ENCODE peak calls at places on chromosome 4, in ten cellular contexts. X is activated T-helper 1 cell treated with anti-CD3 and anti-CD28 coated beads, Interleukin-2, amount 50 U/mL, for 16 hours; F is pulmonary artery endothelial cell; D is heart right ventricle; S is T-helper 17 cell; I is effector memory CD4-positive, alpha-beta T cell; J is GM23248; T is IMR-90; N is GM12865; H is activated naive CD8-positive, alpha-beta T cell treated with anti-CD3 and anti-CD28 coated beads, Interleukin-2, amount 50 U/mL, for 24 hours. M is an unnamed sample.

GRCh38 chr4:38678078-38678477 is 14.1 kb downstream of the KLF3 start:
- DNase-seq in X (no peak), F (peak; percentile 40), D (no peak), S (no peak), I (no peak), J (peak; percentile 97), T (peak; percentile 100), N (no peak), H (no peak), M (no peak)

GRCh38 chr4:55177461-55177860 is 52.1 kb upstream of the KDR start:
- DNase-seq in X (no peak), F (no peak), D (no peak), S (no peak), I (no peak), J (no peak), T (no peak), N (no peak), H (no peak), M (no peak)

GRCh38 chr4:8391972-8392371 is 48.6 kb downstream of the ACOX3 start:
- DNase-seq in X (no peak), F (peak; percentile 78), D (peak; percentile 43), S (no peak), I (no peak), J (peak; percentile 87), T (peak; percentile 89), N (peak; percentile 84), H (no peak), M (peak; percentile 60)

GRCh38 chr4:77025643-77026321 is 50.0 kb downstream of the CCNI start:
- DNase-seq in X (no peak), F (no peak), D (no peak), S (no peak), I (no peak), J (peak; percentile 83), T (peak; percentile 50), N (peak; percentile 49), H (no peak), M (no peak)

GRCh38 chr4:186699298-186699697 is 24.4 kb downstream of the FAT1 start:
- DNase-seq in X (no peak), F (no peak), D (no peak), S (no peak), I (no peak), J (peak; percentile 24), T (peak; percentile 22), N (no peak), H (no peak), M (no peak)

GRCh38 chr4:71867598-71867997 is 83.7 kb upstream of the GC start:
- DNase-seq in X (no peak), F (no peak), D (no peak), S (no peak), I (no peak), J (no peak), T (peak; percentile 0), N (no peak), H (no peak), M (no peak)

GRCh38 chr4:76305033-76305687 is 1.4 kb upstream of the STBD1 start:
- DNase-seq in X (no peak), F (no peak), D (no peak), S (no peak), I (no peak), J (no peak), T (no peak), N (peak; percentile 15), H (peak; percentile 11), M (no peak)

GRCh38 chr4:24642941-24643628 is 58.7 kb upstream of the DHX15 start:
- DNase-seq in X (no peak), F (no peak), D (no peak), S (no peak), I (no peak), J (peak; percentile 56), T (peak; percentile 85), N (no peak), H (no peak), M (no peak)

GRCh38 chr4:127311371-127311770 is 321.4 kb upstream of the INTU start:
- DNase-seq in X (no peak), F (no peak), D (no peak), S (no peak), I (no peak), J (no peak), T (no peak), N (no peak), H (no peak), M (no peak)

GRCh38 chr4:34939073-34939472 is 1305.2 kb downstream of the ARAP2 start:
- DNase-seq in X (no peak), F (no peak), D (no peak), S (no peak), I (no peak), J (no peak), T (no peak), N (no peak), H (no peak), M (no peak)

GRCh38 chr4:41878170-41878941 is 56.9 kb upstream of the TMEM33 start:
- DNase-seq in X (no peak), F (no peak), D (no peak), S (no peak), I (no peak), J (no peak), T (no peak), N (no peak), H (no peak), M (no peak)

GRCh38 chr4:152691761-152692160 is 12.0 kb upstream of the TMEM154 start:
- DNase-seq in X (no peak), F (no peak), D (no peak), S (no peak), I (no peak), J (no peak), T (no peak), N (no peak), H (no peak), M (no peak)

GRCh38 chr4:113020966-113021365 is 28.5 kb upstream of the ANK2 start:
- DNase-seq in X (no peak), F (no peak), D (no peak), S (no peak), I (no peak), J (peak; percentile 37), T (no peak), N (no peak), H (no peak), M (no peak)

GRCh38 chr4:29058519-29058918 is 1661.7 kb upstream of the PCDH7 start:
- DNase-seq in X (no peak), F (no peak), D (no peak), S (no peak), I (no peak), J (no peak), T (no peak), N (no peak), H (no peak), M (no peak)

GRCh38 chr4:36394352-36394903 is 113.0 kb downstream of the DTHD1 start:
- DNase-seq in X (peak; percentile 5), F (no peak), D (no peak), S (peak; percentile 5), I (peak; percentile 15), J (no peak), T (no peak), N (peak; percentile 77), H (peak; percentile 15), M (no peak)

GRCh38 chr4:86159216-86159615 is 200.6 kb downstream of the MAPK10 start:
- DNase-seq in X (no peak), F (no peak), D (no peak), S (no peak), I (no peak), J (no peak), T (no peak), N (no peak), H (no peak), M (no peak)

GRCh38 chr4:21126113-21126512 is 425.9 kb downstream of the PACRGL start:
- DNase-seq in X (no peak), F (no peak), D (no peak), S (no peak), I (no peak), J (no peak), T (no peak), N (no peak), H (no peak), M (no peak)

GRCh38 chr4:145557720-145558119 is 61.5 kb upstream of the MMAA start:
- DNase-seq in X (peak; percentile 9), F (peak; percentile 45), D (peak; percentile 18), S (peak; percentile 44), I (no peak), J (peak; percentile 82), T (peak; percentile 72), N (peak; percentile 78), H (peak; percentile 55), M (peak; percentile 41)

GRCh38 chr4:81030617-81031388 is at the start of gene BMP3:
- DNase-seq in X (no peak), F (no peak), D (no peak), S (no peak), I (no peak), J (peak; percentile 52), T (peak; percentile 18), N (peak; percentile 13), H (peak; percentile 6), M (no peak)

GRCh38 chr4:73867783-73868182 is 1.4 kb upstream of the CXCL1 start:
- DNase-seq in X (no peak), F (no peak), D (no peak), S (no peak), I (no peak), J (no peak), T (no peak), N (peak; percentile 9), H (no peak), M (no peak)

GRCh38 chr4:16869594-16870245 is 28.7 kb downstream of the LDB2 start:
- DNase-seq in X (no peak), F (no peak), D (no peak), S (no peak), I (no peak), J (no peak), T (no peak), N (no peak), H (no peak), M (no peak)

GRCh38 chr4:73452953-73453700 is 17.1 kb downstream of the AFP start:
- DNase-seq in X (no peak), F (no peak), D (no peak), S (no peak), I (no peak), J (no peak), T (no peak), N (no peak), H (no peak), M (no peak)

GRCh38 chr4:182863501-182863900 is 53.7 kb downstream of the DCTD start:
- DNase-seq in X (no peak), F (no peak), D (no peak), S (no peak), I (no peak), J (no peak), T (no peak), N (no peak), H (no peak), M (no peak)

GRCh38 chr4:10582059-10582686 is 102.4 kb downstream of the CLNK start:
- DNase-seq in X (no peak), F (peak; percentile 11), D (no peak), S (no peak), I (no peak), J (peak; percentile 74), T (peak; percentile 69), N (peak; percentile 50), H (peak; percentile 14), M (no peak)

GRCh38 chr4:336099-336892 is 1.3 kb upstream of the ZNF141 start:
- DNase-seq in X (no peak), F (no peak), D (peak; percentile 70), S (no peak), I (no peak), J (peak; percentile 58), T (no peak), N (peak; percentile 18), H (peak; percentile 3), M (peak; percentile 59)

GRCh38 chr4:53902786-53903185 is 161.6 kb downstream of the CHIC2 start:
- DNase-seq in X (no peak), F (no peak), D (no peak), S (no peak), I (no peak), J (no peak), T (no peak), N (no peak), H (no peak), M (no peak)

GRCh38 chr4:167802463-167803212 is 289.7 kb upstream of the ANXA10 start:
- DNase-seq in X (no peak), F (no peak), D (no peak), S (no peak), I (no peak), J (no peak), T (no peak), N (no peak), H (no peak), M (no peak)

GRCh38 chr4:73770917-73771316 is 30.5 kb downstream of the CXCL8 start:
- DNase-seq in X (no peak), F (no peak), D (no peak), S (no peak), I (no peak), J (no peak), T (no peak), N (no peak), H (no peak), M (no peak)